ENCODE peak calls at places on chromosomes 4 and X, in ten cellular contexts. P, Z, D, R, X, U, C, T, G and Y are unnamed samples.

GRCh38 chrX:117985241-117985640 is 131.4 kb downstream of the KLHL13 start:
- DNase-seq in P (no peak), Z (no peak), D (no peak), R (peak), X (no peak), U (peak), C (peak), T (no peak), G (no peak), Y (no peak)

GRCh38 chrX:15854080-15854655 is 445 bp downstream of the AP1S2 start:
- DNase-seq in P (no peak), Z (no peak), D (no peak), R (peak), X (peak), U (peak), C (peak), T (no peak), G (no peak), Y (peak)

GRCh38 chrX:148441387-148441786 is 59.0 kb upstream of the AFF2 start:
- DNase-seq in P (no peak), Z (peak), D (no peak), R (no peak), X (no peak), U (no peak), C (peak), T (no peak), G (no peak), Y (no peak)

GRCh38 chrX:63635750-63636149 is 149.3 kb downstream of the ARHGEF9 start:
- DNase-seq in P (no peak), Z (no peak), D (no peak), R (no peak), X (no peak), U (no peak), C (no peak), T (no peak), G (no peak), Y (no peak)

GRCh38 chrX:123803331-123803983 is 56.4 kb upstream of the XIAP start:
- DNase-seq in P (no peak), Z (peak), D (peak), R (no peak), X (peak), U (no peak), C (peak), T (peak), G (no peak), Y (peak)

GRCh38 chr4:125710766-125711165 is 396.0 kb downstream of the FAT4 start:
- DNase-seq in P (no peak), Z (no peak), D (no peak), R (no peak), X (no peak), U (no peak), C (peak), T (no peak), G (no peak), Y (no peak)

GRCh38 chr4:184148871-184149637 is 68.6 kb downstream of the ENPP6 start:
- DNase-seq in P (no peak), Z (no peak), D (no peak), R (no peak), X (no peak), U (no peak), C (no peak), T (no peak), G (no peak), Y (no peak)

GRCh38 chr4:21205821-21206531 is 505.7 kb downstream of the PACRGL start:
- DNase-seq in P (no peak), Z (no peak), D (no peak), R (no peak), X (no peak), U (no peak), C (no peak), T (no peak), G (no peak), Y (no peak)

GRCh38 chrX:68829594-68830485 is 1.0 kb downstream of the EFNB1 start:
- DNase-seq in P (no peak), Z (no peak), D (no peak), R (no peak), X (no peak), U (no peak), C (peak), T (no peak), G (no peak), Y (no peak)

GRCh38 chr4:47814896-47815295 is 23.0 kb downstream of the CORIN start:
- DNase-seq in P (no peak), Z (no peak), D (no peak), R (no peak), X (no peak), U (no peak), C (no peak), T (no peak), G (no peak), Y (no peak)

GRCh38 chrX:65601126-65601525 is 66.3 kb upstream of the MSN start:
- DNase-seq in P (no peak), Z (no peak), D (no peak), R (no peak), X (no peak), U (no peak), C (no peak), T (no peak), G (peak), Y (no peak)